ENCODE peak calls at places on chromosomes 3 and 15, in ten cellular contexts. H is skeletal muscle cell; Q is neural progenitor cell; R is MG63; D is CD8-positive, alpha-beta T cell; P is mesendoderm; B is PC-9; I is fibroblast of mammary gland; J is dorsolateral prefrontal cortex; Y is thoracic aorta. S is an unnamed sample.

GRCh38 chr3:111077384-111077783 is 5.8 kb downstream of the NECTIN3 start:
- DNase-seq in I (no peak), P (no peak), Y (no peak), B (no peak), J (no peak), D (no peak), H (no peak), R (no peak), Q (no peak), S (no peak)

GRCh38 chr3:8451696-8452095 is 49.9 kb upstream of the LMCD1 start:
- DNase-seq in Q (no peak), J (no peak), D (no peak), R (no peak), P (no peak), Y (no peak), B (no peak), H (no peak), I (peak; percentile 85), S (no peak)

GRCh38 chr3:170724599-170724998 is 138.7 kb upstream of the SLC7A14 start:
- DNase-seq in B (no peak), Y (no peak), R (peak; percentile 92), Q (no peak), J (no peak), I (peak; percentile 99), P (peak; percentile 23), D (no peak), H (peak; percentile 88), S (no peak)

GRCh38 chr3:24318668-24319287 is 175.9 kb downstream of the THRB start:
- DNase-seq in J (no peak), R (no peak), H (no peak), I (peak; percentile 49), P (peak; percentile 26), D (no peak), B (peak; percentile 89), Q (no peak), Y (no peak), S (no peak)

GRCh38 chr15:41811432-41812195 is 16.3 kb upstream of the JMJD7 start:
- DNase-seq in H (no peak), I (peak; percentile 83), D (peak; percentile 57), R (peak; percentile 47), B (peak; percentile 52), Q (peak; percentile 90), J (peak; percentile 90), Y (peak; percentile 45), P (peak; percentile 84), S (peak; percentile 65)

GRCh38 chr3:186025161-186025560 is 83.7 kb downstream of the ETV5 start:
- DNase-seq in P (no peak), Q (no peak), J (no peak), I (peak; percentile 94), R (peak; percentile 56), Y (no peak), B (no peak), H (peak; percentile 83), D (no peak), S (peak; percentile 90)

GRCh38 chr3:183775781-183776180 is 49.6 kb downstream of the MAP6D1 start:
- DNase-seq in B (no peak), D (no peak), I (no peak), P (no peak), J (no peak), H (no peak), R (no peak), Y (no peak), Q (no peak), S (no peak)

GRCh38 chr15:83516935-83517334 is 69.8 kb downstream of the SH3GL3 start:
- DNase-seq in J (no peak), Q (no peak), H (no peak), Y (no peak), D (no peak), I (peak; percentile 51), R (no peak), B (no peak), P (no peak), S (no peak)

GRCh38 chr3:71309342-71309741 is 274.2 kb downstream of the FOXP1 start:
- DNase-seq in H (no peak), J (no peak), P (no peak), Q (no peak), D (peak; percentile 26), R (no peak), B (no peak), I (no peak), Y (no peak), S (peak; percentile 87)

GRCh38 chr15:67103869-67104268 is 38.5 kb downstream of the SMAD3 start:
- DNase-seq in Q (no peak), H (no peak), P (no peak), Y (no peak), I (no peak), B (no peak), R (no peak), J (no peak), D (no peak), S (peak; percentile 75)

GRCh38 chr3:127690823-127691452 is 18.2 kb downstream of the ABTB1 start:
- DNase-seq in D (no peak), Q (peak; percentile 73), Y (no peak), H (no peak), J (peak; percentile 43), R (peak; percentile 84), B (peak; percentile 41), I (peak; percentile 64), P (peak; percentile 88), S (no peak)

GRCh38 chr3:5463986-5464385 is 276.5 kb downstream of the EDEM1 start:
- DNase-seq in P (no peak), B (no peak), I (no peak), D (no peak), R (no peak), Q (no peak), J (no peak), Y (no peak), H (no peak), S (no peak)

GRCh38 chr15:84608707-84609284 is 8.0 kb downstream of the ZSCAN2 start:
- DNase-seq in I (no peak), H (no peak), Q (no peak), P (no peak), B (no peak), Y (no peak), D (no peak), R (no peak), J (no peak), S (no peak)

GRCh38 chr15:89136084-89136806 is 48.0 kb downstream of the ABHD2 start:
- DNase-seq in B (no peak), Y (no peak), P (no peak), D (no peak), R (no peak), I (no peak), J (no peak), H (no peak), Q (no peak), S (no peak)
- H3K4me3 ChIP-seq in B (no peak overlapping the region), Y (no peak overlapping the region), P (no peak overlapping the region), D (no peak overlapping the region), R (no peak overlapping the region), I (no peak overlapping the region), J (no peak overlapping the region), H (no peak overlapping the region), Q (no peak overlapping the region), S (no peak overlapping the region)

GRCh38 chr15:90953947-90954711 is 555 bp upstream of the RCCD1 start:
- DNase-seq in R (no peak), J (no peak), D (no peak), H (no peak), B (no peak), Q (peak; percentile 45), Y (no peak), P (no peak), I (no peak), S (no peak)
- H3K4me3 ChIP-seq in R (no peak overlapping the region), J (peak overlapping the region; percentile 85), D (peak overlapping the region; percentile 87), H (peak overlapping the region; percentile 83), B (peak overlapping the region; percentile 98), Q (peak overlapping the region; percentile 56), Y (peak overlapping the region; percentile 88), P (no peak overlapping the region), I (peak overlapping the region; percentile 73), S (peak overlapping the region; percentile 87)

GRCh38 chr3:146528954-146529353 is 15.5 kb downstream of the PLSCR1 start:
- DNase-seq in D (no peak), I (peak; percentile 74), Y (no peak), P (no peak), Q (no peak), R (no peak), H (no peak), B (no peak), J (no peak), S (no peak)

GRCh38 chr3:146521356-146521755 is 23.1 kb downstream of the PLSCR1 start:
- DNase-seq in J (no peak), Y (no peak), B (no peak), R (no peak), P (no peak), I (no peak), Q (no peak), D (no peak), H (no peak), S (no peak)

GRCh38 chr3:146519810-146520209 is 24.6 kb downstream of the PLSCR1 start:
- DNase-seq in B (no peak), P (no peak), D (no peak), I (no peak), J (no peak), H (no peak), Y (no peak), Q (no peak), R (no peak), S (no peak)

GRCh38 chr3:146524961-146525360 is 19.4 kb downstream of the PLSCR1 start:
- DNase-seq in D (no peak), H (no peak), P (no peak), Y (no peak), R (no peak), Q (no peak), J (no peak), B (no peak), I (no peak), S (no peak)

DNA sequence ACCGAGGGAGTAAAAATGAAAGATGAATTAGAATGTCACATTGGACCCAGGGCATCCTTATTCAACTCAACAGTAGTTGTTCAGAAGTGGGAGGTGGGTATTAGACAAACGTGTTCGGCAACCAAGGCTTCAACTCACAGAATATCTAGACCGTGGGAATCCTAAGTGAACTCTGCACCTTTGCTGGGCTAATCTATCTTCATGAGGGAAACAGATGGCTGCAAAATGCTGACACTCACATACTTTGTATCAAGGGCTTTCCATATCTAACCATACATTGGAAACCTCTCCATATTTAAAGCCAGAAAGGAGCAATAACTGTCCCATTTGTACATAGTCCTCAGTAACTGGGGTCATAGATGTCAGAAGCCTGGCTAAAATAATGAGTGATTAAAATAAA is 20.9 kb downstream of the PLSCR1 start:
- DNase-seq in Y (no peak), Q (no peak), H (no peak), R (no peak), P (no peak), D (no peak), B (no peak), J (no peak), I (no peak), S (no peak)
- H3K4me3 ChIP-seq in Y (no peak overlapping the region), Q (no peak overlapping the region), H (no peak overlapping the region), R (no peak overlapping the region), P (no peak overlapping the region), D (no peak overlapping the region), B (no peak overlapping the region), J (no peak overlapping the region), I (no peak overlapping the region), S (no peak overlapping the region)

DNA sequence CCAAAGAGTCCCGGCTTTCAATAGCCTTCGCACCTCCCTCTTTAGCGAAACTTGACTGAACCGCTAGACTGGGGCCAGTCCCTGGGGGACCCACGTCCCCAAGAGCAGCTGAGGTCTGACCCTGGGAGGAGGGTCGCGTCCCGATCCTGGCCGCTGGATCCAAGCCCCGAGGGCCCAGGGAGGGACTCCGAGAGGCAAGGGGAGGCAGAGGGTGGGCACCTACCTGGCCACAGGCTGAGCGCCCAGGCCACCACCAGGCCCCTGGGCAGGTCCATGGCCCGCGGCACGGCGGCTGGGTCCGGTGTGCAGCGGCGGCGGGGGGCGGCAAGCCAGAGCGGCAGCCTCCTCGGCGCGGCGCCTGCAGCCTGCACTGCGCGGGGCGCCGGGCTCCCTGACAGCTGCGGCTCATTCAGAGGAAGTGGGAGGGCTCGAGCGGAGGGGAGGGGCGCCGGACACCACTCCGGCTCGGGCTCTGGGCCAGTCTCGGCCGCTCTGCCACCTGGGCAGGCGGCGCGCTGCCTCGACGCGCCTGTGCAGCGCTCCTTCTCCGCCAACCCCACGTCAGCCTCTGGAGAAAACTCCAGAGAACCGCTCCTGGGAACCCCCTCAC is at the start of gene ITGA11:
- DNase-seq in Q (peak; percentile 90), B (no peak), Y (peak; percentile 59), J (peak; percentile 52), I (no peak), R (peak; percentile 90), D (no peak), H (no peak), P (peak; percentile 63), S (no peak)
- H3K4me3 ChIP-seq in Q (peak within 1 kb of the TSS; percentile 50), B (peak within 1 kb of the TSS; percentile 21), Y (peak within 1 kb of the TSS; percentile 83), J (peak within 1 kb of the TSS; percentile 60), I (peak within 1 kb of the TSS; percentile 35), R (peak within 1 kb of the TSS; percentile 73), D (no peak within 1 kb of the TSS), H (peak within 1 kb of the TSS; percentile 71), P (peak within 1 kb of the TSS; percentile 24), S (no peak within 1 kb of the TSS)

S was measured in Jurkat, Clone E6-1.